ENCODE peak calls at places on chromosomes 5 and 9, in ten cellular contexts. One of them, this sample, is unnamed.

GRCh38 chr5:75348241-75348640 is 11.2 kb downstream of the HMGCR start:
- DNase-seq in cardiac fibroblast: no peak
- DNase-seq in ELR: peak
- DNase-seq in SW 1271: no peak
- DNase-seq in NCI-H1417: no peak
- DNase-seq in activated CD4-positive, alpha-beta T cell treated with anti-CD3 and anti-CD28 coated beads, Interleukin-2, amount 50 U/mL, for 1 hour: no peak
- DNase-seq in NCI-H1092: no peak
- DNase-seq in NCI-H2081: no peak
- DNase-seq in mesothelial cell of epicardium: no peak
- DNase-seq in WTC11: no peak
- DNase-seq in this sample: no peak

GRCh38 chr5:92916036-92916435 is 665.0 kb downstream of the NR2F1-AS1 start:
- DNase-seq in cardiac fibroblast: peak
- DNase-seq in ELR: peak
- DNase-seq in SW 1271: no peak
- DNase-seq in NCI-H1417: no peak
- DNase-seq in activated CD4-positive, alpha-beta T cell treated with anti-CD3 and anti-CD28 coated beads, Interleukin-2, amount 50 U/mL, for 1 hour: no peak
- DNase-seq in NCI-H1092: no peak
- DNase-seq in NCI-H2081: no peak
- DNase-seq in mesothelial cell of epicardium: no peak
- DNase-seq in WTC11: no peak
- DNase-seq in this sample: no peak

GRCh38 chr5:130168211-130168610 is 263.9 kb downstream of the CHSY3 start:
- DNase-seq in cardiac fibroblast: peak
- DNase-seq in ELR: no peak
- DNase-seq in SW 1271: no peak
- DNase-seq in NCI-H1417: no peak
- DNase-seq in activated CD4-positive, alpha-beta T cell treated with anti-CD3 and anti-CD28 coated beads, Interleukin-2, amount 50 U/mL, for 1 hour: no peak
- DNase-seq in NCI-H1092: no peak
- DNase-seq in NCI-H2081: no peak
- DNase-seq in mesothelial cell of epicardium: no peak
- DNase-seq in WTC11: no peak
- DNase-seq in this sample: no peak

GRCh38 chr9:24351952-24352351 is 193.7 kb downstream of the IZUMO3 start:
- DNase-seq in cardiac fibroblast: no peak
- DNase-seq in ELR: no peak
- DNase-seq in SW 1271: no peak
- DNase-seq in NCI-H1417: no peak
- DNase-seq in activated CD4-positive, alpha-beta T cell treated with anti-CD3 and anti-CD28 coated beads, Interleukin-2, amount 50 U/mL, for 1 hour: no peak
- DNase-seq in NCI-H1092: no peak
- DNase-seq in NCI-H2081: no peak
- DNase-seq in mesothelial cell of epicardium: no peak
- DNase-seq in WTC11: no peak
- DNase-seq in this sample: no peak

GRCh38 chr9:113650207-113651131 is 186.9 kb downstream of the RGS3 start:
- DNase-seq in cardiac fibroblast: no peak
- DNase-seq in ELR: peak
- DNase-seq in SW 1271: no peak
- DNase-seq in NCI-H1417: peak
- DNase-seq in activated CD4-positive, alpha-beta T cell treated with anti-CD3 and anti-CD28 coated beads, Interleukin-2, amount 50 U/mL, for 1 hour: no peak
- DNase-seq in NCI-H1092: peak
- DNase-seq in NCI-H2081: no peak
- DNase-seq in mesothelial cell of epicardium: no peak
- DNase-seq in WTC11: peak
- DNase-seq in this sample: no peak

GRCh38 chr9:18829858-18830257 is 203.2 kb downstream of the SAXO1 start:
- DNase-seq in cardiac fibroblast: no peak
- DNase-seq in ELR: no peak
- DNase-seq in SW 1271: no peak
- DNase-seq in NCI-H1417: no peak
- DNase-seq in activated CD4-positive, alpha-beta T cell treated with anti-CD3 and anti-CD28 coated beads, Interleukin-2, amount 50 U/mL, for 1 hour: no peak
- DNase-seq in NCI-H1092: no peak
- DNase-seq in NCI-H2081: no peak
- DNase-seq in mesothelial cell of epicardium: no peak
- DNase-seq in WTC11: no peak
- DNase-seq in this sample: no peak

GRCh38 chr5:43428034-43428712 is 16.0 kb upstream of the CCL28 start:
- DNase-seq in cardiac fibroblast: peak
- DNase-seq in ELR: peak
- DNase-seq in SW 1271: no peak
- DNase-seq in NCI-H1417: no peak
- DNase-seq in activated CD4-positive, alpha-beta T cell treated with anti-CD3 and anti-CD28 coated beads, Interleukin-2, amount 50 U/mL, for 1 hour: no peak
- DNase-seq in NCI-H1092: no peak
- DNase-seq in NCI-H2081: no peak
- DNase-seq in mesothelial cell of epicardium: no peak
- DNase-seq in WTC11: no peak
- DNase-seq in this sample: no peak

GRCh38 chr5:134131578-134132350 is 17.3 kb downstream of the TCF7 start:
- DNase-seq in cardiac fibroblast: no peak
- DNase-seq in ELR: no peak
- DNase-seq in SW 1271: no peak
- DNase-seq in NCI-H1417: no peak
- DNase-seq in activated CD4-positive, alpha-beta T cell treated with anti-CD3 and anti-CD28 coated beads, Interleukin-2, amount 50 U/mL, for 1 hour: no peak
- DNase-seq in NCI-H1092: no peak
- DNase-seq in NCI-H2081: no peak
- DNase-seq in mesothelial cell of epicardium: no peak
- DNase-seq in WTC11: peak
- DNase-seq in this sample: no peak

GRCh38 chr9:115923903-115924668 is 229.5 kb upstream of the PAPPA start:
- DNase-seq in cardiac fibroblast: peak
- DNase-seq in ELR: peak
- DNase-seq in SW 1271: no peak
- DNase-seq in NCI-H1417: no peak
- DNase-seq in activated CD4-positive, alpha-beta T cell treated with anti-CD3 and anti-CD28 coated beads, Interleukin-2, amount 50 U/mL, for 1 hour: no peak
- DNase-seq in NCI-H1092: no peak
- DNase-seq in NCI-H2081: no peak
- DNase-seq in mesothelial cell of epicardium: no peak
- DNase-seq in WTC11: no peak
- DNase-seq in this sample: no peak

GRCh38 chr9:112404367-112404979 is 24.6 kb downstream of the HSDL2 start:
- DNase-seq in cardiac fibroblast: peak
- DNase-seq in ELR: no peak
- DNase-seq in SW 1271: no peak
- DNase-seq in NCI-H1417: no peak
- DNase-seq in activated CD4-positive, alpha-beta T cell treated with anti-CD3 and anti-CD28 coated beads, Interleukin-2, amount 50 U/mL, for 1 hour: no peak
- DNase-seq in NCI-H1092: no peak
- DNase-seq in NCI-H2081: no peak
- DNase-seq in mesothelial cell of epicardium: no peak
- DNase-seq in WTC11: no peak
- DNase-seq in this sample: no peak

GRCh38 chr5:157718529-157718928 is 12.7 kb upstream of the THG1L start:
- DNase-seq in cardiac fibroblast: peak
- DNase-seq in ELR: peak
- DNase-seq in SW 1271: peak
- DNase-seq in NCI-H1417: peak
- DNase-seq in activated CD4-positive, alpha-beta T cell treated with anti-CD3 and anti-CD28 coated beads, Interleukin-2, amount 50 U/mL, for 1 hour: no peak
- DNase-seq in NCI-H1092: no peak
- DNase-seq in NCI-H2081: peak
- DNase-seq in mesothelial cell of epicardium: no peak
- DNase-seq in WTC11: no peak
- DNase-seq in this sample: no peak

GRCh38 chr5:10695055-10695649 is 65.9 kb downstream of the DAP start:
- DNase-seq in cardiac fibroblast: peak
- DNase-seq in ELR: peak
- DNase-seq in SW 1271: peak
- DNase-seq in NCI-H1417: peak
- DNase-seq in activated CD4-positive, alpha-beta T cell treated with anti-CD3 and anti-CD28 coated beads, Interleukin-2, amount 50 U/mL, for 1 hour: no peak
- DNase-seq in NCI-H1092: peak
- DNase-seq in NCI-H2081: peak
- DNase-seq in mesothelial cell of epicardium: no peak
- DNase-seq in WTC11: peak
- DNase-seq in this sample: peak

GRCh38 chr5:151805414-151806225 is 33.9 kb downstream of the G3BP1 start:
- DNase-seq in cardiac fibroblast: peak
- DNase-seq in ELR: peak
- DNase-seq in SW 1271: no peak
- DNase-seq in NCI-H1417: no peak
- DNase-seq in activated CD4-positive, alpha-beta T cell treated with anti-CD3 and anti-CD28 coated beads, Interleukin-2, amount 50 U/mL, for 1 hour: no peak
- DNase-seq in NCI-H1092: no peak
- DNase-seq in NCI-H2081: no peak
- DNase-seq in mesothelial cell of epicardium: no peak
- DNase-seq in WTC11: no peak
- DNase-seq in this sample: no peak

GRCh38 chr5:109865636-109866035 is 175.9 kb downstream of the MAN2A1 start:
- DNase-seq in cardiac fibroblast: peak
- DNase-seq in ELR: peak
- DNase-seq in SW 1271: no peak
- DNase-seq in NCI-H1417: peak
- DNase-seq in activated CD4-positive, alpha-beta T cell treated with anti-CD3 and anti-CD28 coated beads, Interleukin-2, amount 50 U/mL, for 1 hour: no peak
- DNase-seq in NCI-H1092: no peak
- DNase-seq in NCI-H2081: peak
- DNase-seq in mesothelial cell of epicardium: no peak
- DNase-seq in WTC11: no peak
- DNase-seq in this sample: no peak